ENCODE peak calls at places on chromosome 20, in four cellular contexts. O is A549, F is WTC11, U is HepG2. N is an unnamed sample.

GRCh38 chr20:20413801-20414200 is 45.9 kb downstream of the INSM1 start:
- DNase-seq in O (no peak), F (no peak), U (no peak), N (no peak)

GRCh38 chr20:19451591-19452295 is 239.3 kb downstream of the SLC24A3 start:
- DNase-seq in O (no peak), F (no peak), U (no peak), N (no peak)

GRCh38 chr20:963795-964194 is 38.3 kb downstream of the RSPO4 start:
- DNase-seq in O (no peak), F (no peak), U (no peak), N (no peak)

GRCh38 chr20:44032583-44033138 is 118.0 kb downstream of the TOX2 start:
- DNase-seq in O (no peak), F (no peak), U (no peak), N (no peak)

GRCh38 chr20:49690899-49691620 is 22.6 kb downstream of the B4GALT5 start:
- DNase-seq in O (peak; percentile 91), F (no peak), U (peak; percentile 96), N (peak; percentile 54)

GRCh38 chr20:22511943-22512910 is 72.1 kb downstream of the FOXA2 start:
- DNase-seq in O (peak; percentile 42), F (peak; percentile 21), U (peak; percentile 99), N (no peak)

GRCh38 chr20:24102290-24102689 is 113.7 kb upstream of the GGTLC1 start:
- DNase-seq in O (peak; percentile 63), F (peak; percentile 65), U (peak; percentile 35), N (peak; percentile 64)

GRCh38 chr20:9103955-9104354 is 35.1 kb downstream of the PLCB4 start:
- DNase-seq in O (peak; percentile 42), F (no peak), U (no peak), N (no peak)

GRCh38 chr20:41853803-41854202 is 235.6 kb upstream of the CHD6 start:
- DNase-seq in O (no peak), F (no peak), U (no peak), N (no peak)

GRCh38 chr20:3251806-3252205 is 12.8 kb upstream of the SLC4A11 start:
- DNase-seq in O (no peak), F (no peak), U (no peak), N (no peak)

GRCh38 chr20:56957737-56958553 is 308.5 kb downstream of the BMP7 start:
- DNase-seq in O (no peak), F (peak; percentile 36), U (no peak), N (peak; percentile 25)

GRCh38 chr20:54479138-54479906 is 3.9 kb downstream of the DOK5 start:
- DNase-seq in O (peak; percentile 24), F (peak; percentile 32), U (peak; percentile 42), N (peak; percentile 12)

GRCh38 chr20:62117362-62117646 is 5.0 kb upstream of the LSM14B start:
- DNase-seq in O (no peak), F (no peak), U (no peak), N (no peak)

GRCh38 chr20:10669843-10670446 is 3.9 kb downstream of the JAG1 start:
- DNase-seq in O (no peak), F (no peak), U (no peak), N (no peak)

GRCh38 chr20:50280851-50281655 is 90.4 kb downstream of the CEBPB start:
- DNase-seq in O (no peak), F (no peak), U (no peak), N (no peak)

GRCh38 chr20:20837574-20838021 is 125.2 kb upstream of the RALGAPA2 start:
- DNase-seq in O (peak; percentile 59), F (peak; percentile 68), U (peak; percentile 60), N (peak; percentile 76)

GRCh38 chr20:4673371-4674001 is 48.2 kb upstream of the PRND start:
- DNase-seq in O (no peak), F (no peak), U (no peak), N (no peak)

GRCh38 chr20:61120595-61121515 is 131.2 kb upstream of the CDH4 start:
- DNase-seq in O (peak; percentile 92), F (peak; percentile 61), U (peak; percentile 67), N (peak; percentile 85)

GRCh38 chr20:50713677-50714101 is 17.7 kb upstream of the PARD6B start:
- DNase-seq in O (peak; percentile 56), F (peak; percentile 35), U (no peak), N (no peak)

GRCh38 chr20:7770578-7770977 is 169.7 kb downstream of the HAO1 start:
- DNase-seq in O (no peak), F (no peak), U (no peak), N (no peak)

GRCh38 chr20:37523012-37523391 is 2.0 kb downstream of the NNAT start:
- DNase-seq in O (no peak), F (no peak), U (no peak), N (no peak)

GRCh38 chr20:52484438-52484837 is 292.9 kb upstream of the ZFP64 start:
- DNase-seq in O (no peak), F (no peak), U (no peak), N (no peak)

GRCh38 chr20:20019123-20019522 is 2.0 kb downstream of the NAA20 start:
- DNase-seq in O (no peak), F (no peak), U (no peak), N (no peak)

GRCh38 chr20:62822788-62823651 is 6.2 kb downstream of the COL9A3 start:
- DNase-seq in O (peak; percentile 88), F (peak; percentile 71), U (peak; percentile 98), N (peak; percentile 91)

GRCh38 chr20:3163099-3164042 is 3.7 kb upstream of the FASTKD5 start:
- DNase-seq in O (no peak), F (no peak), U (no peak), N (no peak)

DNA sequence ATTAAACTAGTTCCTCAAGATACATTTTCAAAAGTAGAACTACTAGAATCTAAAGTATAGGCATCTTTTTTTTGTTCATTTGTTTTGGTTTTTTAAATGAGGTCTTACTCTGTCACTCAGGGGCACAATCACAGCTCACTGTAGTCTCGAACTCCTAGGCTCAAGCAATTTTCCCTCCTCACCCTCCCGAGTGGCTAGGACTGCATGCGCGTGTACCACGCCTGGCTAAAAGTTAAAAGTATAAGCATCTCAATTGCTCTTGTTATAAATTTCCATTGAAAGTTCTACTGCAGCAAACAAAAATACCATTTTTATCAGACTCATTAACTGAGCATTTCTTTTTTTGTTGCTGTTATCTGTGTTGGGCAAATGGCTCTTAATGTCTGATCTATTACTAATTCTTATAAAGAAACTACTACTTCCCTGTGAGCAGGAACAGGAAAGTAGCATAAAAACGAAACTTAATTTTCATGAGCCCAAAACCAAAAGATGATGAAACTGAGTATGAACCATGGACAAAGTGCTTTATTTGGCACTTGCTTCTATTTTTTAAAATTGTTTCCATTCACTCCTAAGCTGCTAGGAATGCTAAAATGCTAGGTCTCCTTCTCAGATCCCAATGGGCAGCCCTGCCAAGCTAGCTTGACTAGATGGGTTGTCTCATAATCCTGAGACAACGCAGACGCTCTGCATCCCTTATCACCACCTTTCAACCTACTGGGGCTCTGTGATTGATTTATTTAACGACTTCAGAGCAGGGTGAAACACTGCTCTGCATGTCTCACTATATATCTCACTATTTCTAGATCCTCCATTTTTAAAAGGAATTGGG is 36.9 kb downstream of the TRPC4AP start:
- DNase-seq in O (no peak), F (no peak), U (no peak), N (no peak)
- TF ChIP-seq MAX in O (no peak), F (no peak), U (no peak), N (no peak)

DNA sequence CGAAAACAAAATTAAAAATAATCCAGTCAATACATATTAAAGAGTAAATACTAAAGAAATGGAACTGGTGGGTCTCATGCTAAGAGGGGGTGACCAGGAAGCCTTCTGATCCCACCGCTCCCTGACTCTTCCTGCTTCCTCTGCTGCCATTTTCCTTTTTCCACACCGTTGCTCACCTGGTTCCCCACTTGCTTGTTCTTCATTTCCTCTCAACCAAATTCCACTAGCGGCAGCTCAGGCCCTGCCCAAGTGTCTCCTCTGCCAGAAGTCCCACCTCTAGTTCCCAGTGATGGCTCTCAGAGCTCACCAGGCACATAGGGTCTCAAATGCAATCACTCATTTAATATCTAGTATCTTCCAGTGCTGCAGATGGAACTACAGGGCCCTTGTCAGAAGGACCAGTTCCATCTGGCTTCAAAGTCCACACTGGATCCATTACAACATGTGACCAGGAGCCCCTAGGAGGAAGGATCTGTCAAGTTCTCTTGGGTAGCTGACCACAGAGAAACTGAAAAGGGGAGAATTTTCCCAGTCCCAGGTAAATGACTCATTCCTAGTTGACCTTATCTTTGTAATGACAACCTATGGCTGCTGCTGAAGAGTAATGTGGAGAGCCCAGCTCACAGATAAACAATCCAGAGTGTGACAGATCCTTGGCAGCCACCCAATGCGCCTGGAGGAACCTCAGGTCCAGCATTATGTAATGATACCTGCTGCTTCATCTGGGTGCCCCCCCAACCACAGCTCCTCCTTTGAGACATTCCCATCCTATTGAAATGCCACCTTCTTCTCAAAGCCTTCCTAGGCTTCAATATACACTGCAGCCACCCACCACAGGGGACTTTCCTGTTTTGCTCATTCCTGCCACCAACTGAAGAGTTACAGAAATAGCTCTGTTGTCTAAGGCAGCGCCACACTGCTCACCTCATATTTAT is 38.2 kb downstream of the ELMO2 start:
- DNase-seq in O (no peak), F (no peak), U (peak; percentile 56), N (no peak)
- TF ChIP-seq MAX in O (no peak), F (no peak), U (no peak), N (no peak)

GRCh38 chr20:32764000-32764960 is 2.1 kb downstream of the DNMT3B start:
- DNase-seq in O (no peak), F (peak; percentile 84), U (no peak), N (peak; percentile 77)

GRCh38 chr20:32761417-32761830 is 761 bp upstream of the DNMT3B start:
- DNase-seq in O (no peak), F (no peak), U (no peak), N (no peak)

GRCh38 chr20:32762754-32763201 is 593 bp downstream of the DNMT3B start:
- DNase-seq in O (no peak), F (no peak), U (no peak), N (peak; percentile 58)

GRCh38 chr20:32761831-32762753 is at the start of gene DNMT3B:
- DNase-seq in O (peak; percentile 84), F (peak; percentile 98), U (peak; percentile 60), N (peak; percentile 92)

DNA sequence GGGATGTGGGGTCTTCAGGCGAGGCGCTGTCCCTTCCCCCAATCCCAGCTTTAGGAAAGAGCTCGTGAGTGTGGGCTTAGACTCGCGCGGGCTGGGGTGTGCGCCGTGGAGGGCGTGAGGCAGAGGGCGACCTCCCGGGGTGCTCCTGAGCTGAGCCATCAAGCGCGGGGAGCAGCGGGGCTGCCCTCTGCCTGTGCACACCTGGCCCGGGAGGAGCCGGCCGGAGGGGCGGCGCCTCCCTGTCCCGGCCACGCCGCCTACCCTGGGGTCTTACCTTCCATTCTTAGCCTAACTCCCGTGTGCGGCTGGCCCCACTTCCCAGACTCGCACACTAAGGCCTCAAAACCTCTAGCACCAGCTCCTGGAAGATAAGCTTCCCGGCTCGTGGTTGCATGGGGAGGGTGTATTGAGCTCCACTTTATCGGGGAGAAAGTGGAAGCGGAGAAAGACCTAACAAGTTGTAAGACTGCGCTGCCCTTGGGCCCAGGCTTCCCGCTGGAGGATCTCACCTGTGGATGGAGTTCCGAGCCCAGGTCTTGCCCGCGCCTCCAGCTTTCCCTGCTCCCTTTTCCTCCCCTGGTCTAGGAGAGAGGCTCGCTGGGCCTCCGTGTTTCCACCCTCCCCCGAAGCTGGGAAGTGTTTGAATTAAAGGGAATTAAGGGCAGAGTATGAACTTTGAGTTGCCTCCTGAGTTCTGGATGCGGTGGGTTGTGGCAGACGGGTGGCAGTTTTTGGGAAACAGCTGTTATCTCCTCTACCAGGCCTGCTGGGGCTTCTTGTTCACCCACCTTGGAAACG is 1.2 kb downstream of the DNMT3B start:
- DNase-seq in O (no peak), F (peak; percentile 41), U (no peak), N (peak; percentile 38)
- TF ChIP-seq MAX in O (no peak), F (no peak), U (no peak), N (no peak)

DNA sequence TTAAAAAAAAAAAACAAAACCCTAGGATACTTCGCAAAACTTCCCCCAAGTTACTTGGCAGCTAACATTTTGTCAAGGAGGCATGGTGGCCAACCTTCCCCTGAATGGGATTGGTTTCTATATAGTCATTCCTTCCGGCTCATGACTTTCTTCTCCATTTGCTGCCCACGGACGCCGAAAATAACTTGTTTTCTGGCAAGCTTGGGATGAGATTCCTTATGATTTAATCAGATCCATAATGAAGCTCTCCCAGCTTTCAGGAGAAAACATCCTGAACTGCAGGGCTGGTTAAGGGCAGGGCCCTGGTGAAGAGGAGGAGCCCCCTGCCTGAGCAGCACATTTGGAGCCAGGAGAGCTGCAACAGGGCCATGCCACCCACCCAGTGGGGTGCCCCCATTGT is 49.9 kb downstream of the PPP1R16B start:
- DNase-seq in O (no peak), F (no peak), U (no peak), N (no peak)
- TF ChIP-seq MAX in O (no peak), F (no peak), U (no peak), N (no peak)

N was measured in NB4.